ENCODE peak calls at places on chromosomes 12 and 14, in four cellular contexts. F is HCT116, W is K562, E is H1. T is an unnamed sample.

GRCh38 chr14:62710811-62711210 is 334.4 kb downstream of the KCNH5 start:
- DNase-seq in E (no peak), W (no peak), F (no peak), T (no peak)

GRCh38 chr14:67360469-67361206 is 510 bp downstream of the EIF2S1 start:
- DNase-seq in W (no peak), E (no peak), F (no peak), T (no peak)

GRCh38 chr12:29944269-29945000 is 160.7 kb upstream of the TMTC1 start:
- DNase-seq in E (no peak), F (no peak), W (no peak), T (no peak)

GRCh38 chr12:127284870-127285431 is 982.0 kb upstream of the TMEM132C start:
- DNase-seq in F (no peak), W (no peak), E (no peak), T (peak)

GRCh38 chr12:47102845-47103666 is 23.3 kb upstream of the AMIGO2 start:
- DNase-seq in F (no peak), E (no peak), W (no peak), T (no peak)

GRCh38 chr14:69151458-69152180 is 1.3 kb downstream of the DCAF5 start:
- DNase-seq in F (peak), W (peak), E (peak), T (peak)

GRCh38 chr14:100127853-100128455 is 31.5 kb downstream of the DEGS2 start:
- DNase-seq in E (no peak), F (no peak), W (no peak), T (peak)

GRCh38 chr14:75220097-75220496 is 43.7 kb upstream of the TMED10 start:
- DNase-seq in E (no peak), W (no peak), F (no peak), T (no peak)

GRCh38 chr12:54046809-54047159 is 6.9 kb upstream of the HOXC4 start:
- DNase-seq in W (no peak), F (no peak), E (no peak), T (no peak)

GRCh38 chr14:103091041-103091882 is 3.3 kb upstream of the EXOC3L4 start:
- DNase-seq in E (peak), W (peak), F (no peak), T (no peak)

GRCh38 chr12:122862872-122863701 is 27.8 kb downstream of the HIP1R start:
- DNase-seq in E (no peak), F (no peak), W (no peak), T (no peak)

GRCh38 chr12:12333980-12334709 is 15.9 kb downstream of the MANSC1 start:
- DNase-seq in W (peak), E (peak), F (peak), T (peak)

GRCh38 chr12:110937104-110937641 is 16.8 kb upstream of the MYL2 start:
- DNase-seq in W (peak), F (peak), E (peak), T (peak)

GRCh38 chr12:24728366-24728765 is 220.5 kb downstream of the BCAT1 start:
- DNase-seq in E (no peak), W (peak), F (no peak), T (peak)

GRCh38 chr14:102076793-102077759 is 9.8 kb downstream of the HSP90AA1 start:
- DNase-seq in E (no peak), W (no peak), F (no peak), T (no peak)

GRCh38 chr14:59576332-59577294 is at the start of gene CCDC175:
- DNase-seq in E (peak), W (peak), F (peak), T (peak)

GRCh38 chr12:97557116-97557515 is 94.5 kb downstream of the RMST start:
- DNase-seq in F (no peak), E (no peak), W (no peak), T (peak)

GRCh38 chr12:27635349-27635972 is 60.8 kb upstream of the REP15 start:
- DNase-seq in E (no peak), W (peak), F (peak), T (peak)

GRCh38 chr14:103549361-103550311 is 12.8 kb downstream of the BAG5 start:
- DNase-seq in F (no peak), E (no peak), W (no peak), T (no peak)

GRCh38 chr14:32087173-32087861 is 10.2 kb downstream of the ARHGAP5 start:
- DNase-seq in W (peak), E (no peak), F (peak), T (no peak)

GRCh38 chr14:77007975-77008421 is 20.5 kb downstream of the IRF2BPL start:
- DNase-seq in F (no peak), E (no peak), W (no peak), T (no peak)

GRCh38 chr14:40623641-40624040 is 983.0 kb upstream of the LRFN5 start:
- DNase-seq in E (no peak), F (no peak), W (no peak), T (no peak)

GRCh38 chr14:72000907-72001306 is 68.7 kb downstream of the RGS6 start:
- DNase-seq in W (no peak), E (no peak), F (no peak), T (no peak)

GRCh38 chr12:46124848-46125619 is 134.7 kb upstream of the SCAF11 start:
- DNase-seq in E (no peak), F (peak), W (peak), T (peak)

GRCh38 chr14:78359581-78359980 is 189.4 kb downstream of the NRXN3 start:
- DNase-seq in F (no peak), E (no peak), W (no peak), T (no peak)

GRCh38 chr12:43278268-43278832 is 273.7 kb downstream of the ADAMTS20 start:
- DNase-seq in W (no peak), E (no peak), F (no peak), T (peak)

GRCh38 chr12:85468356-85469157 is 188.5 kb downstream of the ALX1 start:
- DNase-seq in E (peak), W (peak), F (peak), T (peak)

GRCh38 chr14:106691601-106692291 is 1165.4 kb downstream of the TMEM121 start:
- DNase-seq in F (no peak), W (peak), E (peak), T (no peak)

GRCh38 chr12:87953257-87953860 is 75.8 kb downstream of the C12orf50 start:
- DNase-seq in E (no peak), F (peak), W (no peak), T (peak)

GRCh38 chr14:86221755-86222154 is 691.8 kb downstream of the FLRT2 start:
- DNase-seq in E (no peak), F (no peak), W (no peak), T (no peak)

GRCh38 chr14:103021817-103022668 is 35.3 kb downstream of the CDC42BPB start:
- DNase-seq in W (no peak), E (no peak), F (no peak), T (no peak)

GRCh38 chr12:107330901-107331431 is 237.6 kb upstream of the CRY1 start:
- DNase-seq in F (no peak), E (no peak), W (no peak), T (no peak)

GRCh38 chr14:104797112-104798044 is 1.8 kb upstream of the AKT1 start:
- DNase-seq in F (no peak), E (no peak), W (peak), T (no peak)

GRCh38 chr14:24798911-24799310 is 164.9 kb upstream of the GZMB start:
- DNase-seq in E (no peak), F (no peak), W (no peak), T (no peak)

GRCh38 chr14:79549515-79549914 is 661.8 kb downstream of the DIO2 start:
- DNase-seq in F (no peak), E (no peak), W (no peak), T (no peak)

GRCh38 chr12:122732170-122732569 is 1.5 kb upstream of the HCAR1 start:
- DNase-seq in E (no peak), F (no peak), W (no peak), T (no peak)

GRCh38 chr12:1212529-1212928 is 221.5 kb downstream of the ERC1 start:
- DNase-seq in W (no peak), F (no peak), E (no peak), T (no peak)
- H2AFZ ChIP-seq in W (no peak), F (no peak), E (no peak), T (no peak)

DNA sequence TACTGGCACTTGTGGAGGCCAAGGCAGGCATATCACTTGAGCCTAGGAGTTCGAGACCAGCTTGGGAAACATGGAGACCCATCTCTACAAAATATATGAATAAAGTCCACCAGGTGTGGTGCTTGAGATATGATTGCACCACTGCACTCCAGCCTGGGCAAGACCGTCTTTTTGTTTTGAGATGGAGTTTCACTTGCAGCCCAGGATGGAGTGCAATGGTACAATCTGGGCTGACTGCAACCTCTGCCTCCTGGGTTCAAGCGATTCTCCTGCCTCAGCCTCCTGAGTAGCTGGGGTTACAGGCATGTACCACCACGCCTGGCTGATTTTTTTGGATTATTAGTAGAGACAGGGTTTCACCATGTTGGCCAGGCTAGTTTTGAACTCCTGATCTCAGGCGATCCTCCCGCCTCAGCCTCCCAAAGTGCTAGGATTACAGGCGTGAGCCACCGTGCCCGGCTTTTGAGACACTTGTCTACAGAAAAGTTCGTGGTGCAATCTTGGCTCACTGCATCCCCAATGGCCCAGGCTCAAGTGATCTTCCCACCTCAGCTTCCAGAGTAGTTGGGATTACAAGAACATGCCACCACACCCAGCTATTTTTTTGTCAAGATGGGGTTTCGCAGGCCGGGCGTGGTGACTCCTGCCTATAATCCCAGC is 16.3 kb upstream of the ATP5F1B start:
- DNase-seq in W (no peak), E (no peak), F (no peak), T (no peak)
- TF ChIP-seq POLR2AphosphoS5 in W (no peak), E (peak), F (peak), T (no peak)

GRCh38 chr12:19695244-19696098 is 256.2 kb downstream of the AEBP2 start:
- DNase-seq in E (no peak), F (no peak), W (no peak), T (peak)
- H2AFZ ChIP-seq in E (no peak), F (no peak), W (no peak), T (no peak)

DNA sequence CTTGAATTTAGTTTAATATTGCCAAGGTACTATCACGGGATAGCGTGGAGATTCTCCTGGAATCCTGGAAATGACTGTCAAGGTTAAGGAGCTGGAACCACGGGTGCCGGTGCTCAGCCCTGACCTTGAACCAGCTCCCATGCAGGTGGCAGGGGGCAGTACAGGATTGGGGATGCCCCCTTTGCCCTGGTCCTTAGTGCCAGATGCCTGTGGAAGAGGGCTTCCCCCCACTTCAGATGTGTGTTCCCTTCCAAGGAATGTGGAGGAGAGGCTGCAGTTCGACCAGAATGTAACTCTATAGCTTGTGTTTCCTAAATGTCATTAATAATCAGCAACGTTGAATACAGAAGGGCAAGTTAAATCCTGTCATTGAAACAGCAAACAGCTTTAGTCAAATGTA is 258.9 kb downstream of the VRK1 start:
- DNase-seq in F (no peak), E (no peak), W (no peak), T (no peak)
- TF ChIP-seq POLR2AphosphoS5 in F (no peak), E (no peak), W (no peak), T (no peak)

GRCh38 chr12:9710584-9711375 is 22.1 kb downstream of the CLECL1 start:
- DNase-seq in E (no peak), W (no peak), F (no peak), T (no peak)

GRCh38 chr12:9708853-9709252 is 24.0 kb downstream of the CLECL1 start:
- DNase-seq in E (no peak), F (no peak), W (no peak), T (peak)

GRCh38 chr12:9707864-9708808 is 24.8 kb downstream of the CLECL1 start:
- DNase-seq in W (peak), E (peak), F (peak), T (peak)

GRCh38 chr12:9706081-9706685 is 26.7 kb downstream of the CLECL1 start:
- DNase-seq in W (no peak), E (no peak), F (no peak), T (no peak)

GRCh38 chr12:9707356-9707755 is 25.5 kb downstream of the CLECL1 start:
- DNase-seq in F (no peak), E (no peak), W (no peak), T (no peak)
- H2AFZ ChIP-seq in F (no peak), E (no peak), W (peak), T (no peak)

GRCh38 chr14:91373591-91374245 is 43.9 kb downstream of the CCDC88C start:
- DNase-seq in F (no peak), E (no peak), W (no peak), T (peak)
- TF ChIP-seq POLR2AphosphoS5 in F (no peak), E (no peak), W (no peak), T (peak)

T was measured in endothelial cell of umbilical vein.